ENCODE peak calls at places on chromosomes 3 and 15, in ten cellular contexts. One of them, this sample, is unnamed.
A peak's percentile ranks its signal among the peaks of the same experiment; 100 is the strongest.

GRCh38 chr3:149004622-149005021 is 13.3 kb downstream of the GYG1 start:
- DNase-seq in HFFc6: peak; percentile 43
- DNase-seq in GM20000: no peak
- DNase-seq in brain microvascular endothelial cell: peak; percentile 34
- DNase-seq in cardiac muscle cell: no peak
- DNase-seq in left lung: no peak
- DNase-seq in endothelial cell of umbilical vein: no peak
- DNase-seq in neural crest cell: no peak
- DNase-seq in HFF-Myc: no peak
- DNase-seq in foreskin keratinocyte: no peak
- DNase-seq in this sample: peak; percentile 60

GRCh38 chr3:172913911-172914730 is 163.6 kb downstream of the ECT2 start:
- DNase-seq in brain microvascular endothelial cell: no peak
- DNase-seq in HFF-Myc: no peak
- DNase-seq in left lung: no peak
- DNase-seq in HFFc6: no peak
- DNase-seq in cardiac muscle cell: no peak
- DNase-seq in GM20000: no peak
- DNase-seq in neural crest cell: no peak
- DNase-seq in endothelial cell of umbilical vein: no peak
- DNase-seq in foreskin keratinocyte: no peak
- DNase-seq in this sample: no peak

GRCh38 chr3:30848093-30848779 is 46.2 kb downstream of the GADL1 start:
- DNase-seq in brain microvascular endothelial cell: no peak
- DNase-seq in HFF-Myc: no peak
- DNase-seq in neural crest cell: no peak
- DNase-seq in cardiac muscle cell: no peak
- DNase-seq in HFFc6: no peak
- DNase-seq in left lung: no peak
- DNase-seq in GM20000: no peak
- DNase-seq in foreskin keratinocyte: no peak
- DNase-seq in endothelial cell of umbilical vein: no peak
- DNase-seq in this sample: no peak

GRCh38 chr3:39064646-39065045 is 12.8 kb downstream of the WDR48 start:
- DNase-seq in foreskin keratinocyte: no peak
- DNase-seq in HFFc6: peak; percentile 63
- DNase-seq in cardiac muscle cell: no peak
- DNase-seq in left lung: no peak
- DNase-seq in HFF-Myc: no peak
- DNase-seq in neural crest cell: no peak
- DNase-seq in brain microvascular endothelial cell: peak; percentile 15
- DNase-seq in GM20000: no peak
- DNase-seq in endothelial cell of umbilical vein: no peak
- DNase-seq in this sample: peak; percentile 45

GRCh38 chr15:31480356-31481058 is 153.9 kb downstream of the KLF13 start:
- DNase-seq in HFFc6: no peak
- DNase-seq in brain microvascular endothelial cell: no peak
- DNase-seq in neural crest cell: no peak
- DNase-seq in cardiac muscle cell: no peak
- DNase-seq in GM20000: no peak
- DNase-seq in foreskin keratinocyte: no peak
- DNase-seq in endothelial cell of umbilical vein: no peak
- DNase-seq in left lung: no peak
- DNase-seq in HFF-Myc: no peak
- DNase-seq in this sample: no peak

GRCh38 chr15:55016225-55016624 is 180.5 kb downstream of the RSL24D1 start:
- DNase-seq in foreskin keratinocyte: no peak
- DNase-seq in GM20000: no peak
- DNase-seq in cardiac muscle cell: no peak
- DNase-seq in HFF-Myc: no peak
- DNase-seq in endothelial cell of umbilical vein: no peak
- DNase-seq in HFFc6: no peak
- DNase-seq in brain microvascular endothelial cell: no peak
- DNase-seq in left lung: no peak
- DNase-seq in neural crest cell: no peak
- DNase-seq in this sample: no peak

GRCh38 chr3:132347095-132347494 is 29.9 kb downstream of the ACP3 start:
- DNase-seq in brain microvascular endothelial cell: no peak
- DNase-seq in foreskin keratinocyte: peak; percentile 75
- DNase-seq in cardiac muscle cell: peak; percentile 70
- DNase-seq in HFFc6: peak; percentile 26
- DNase-seq in GM20000: no peak
- DNase-seq in left lung: no peak
- DNase-seq in endothelial cell of umbilical vein: peak; percentile 79
- DNase-seq in neural crest cell: no peak
- DNase-seq in HFF-Myc: no peak
- DNase-seq in this sample: peak; percentile 32

GRCh38 chr15:68371160-68371559 is 60.8 kb downstream of the ITGA11 start:
- DNase-seq in left lung: no peak
- DNase-seq in cardiac muscle cell: no peak
- DNase-seq in brain microvascular endothelial cell: no peak
- DNase-seq in HFFc6: no peak
- DNase-seq in endothelial cell of umbilical vein: no peak
- DNase-seq in HFF-Myc: no peak
- DNase-seq in GM20000: no peak
- DNase-seq in foreskin keratinocyte: no peak
- DNase-seq in neural crest cell: no peak
- DNase-seq in this sample: no peak

GRCh38 chr3:41125258-41125657 is 74.0 kb upstream of the CTNNB1 start:
- DNase-seq in endothelial cell of umbilical vein: no peak
- DNase-seq in cardiac muscle cell: no peak
- DNase-seq in HFF-Myc: no peak
- DNase-seq in foreskin keratinocyte: no peak
- DNase-seq in GM20000: no peak
- DNase-seq in left lung: no peak
- DNase-seq in brain microvascular endothelial cell: no peak
- DNase-seq in HFFc6: no peak
- DNase-seq in neural crest cell: no peak
- DNase-seq in this sample: no peak

GRCh38 chr3:113231827-113232253 is 20.5 kb downstream of the BOC start:
- DNase-seq in GM20000: no peak
- DNase-seq in cardiac muscle cell: peak; percentile 61
- DNase-seq in HFFc6: peak; percentile 84
- DNase-seq in neural crest cell: no peak
- DNase-seq in brain microvascular endothelial cell: peak; percentile 92
- DNase-seq in HFF-Myc: peak; percentile 63
- DNase-seq in endothelial cell of umbilical vein: peak; percentile 24
- DNase-seq in foreskin keratinocyte: peak; percentile 96
- DNase-seq in left lung: no peak
- DNase-seq in this sample: peak; percentile 95

DNA sequence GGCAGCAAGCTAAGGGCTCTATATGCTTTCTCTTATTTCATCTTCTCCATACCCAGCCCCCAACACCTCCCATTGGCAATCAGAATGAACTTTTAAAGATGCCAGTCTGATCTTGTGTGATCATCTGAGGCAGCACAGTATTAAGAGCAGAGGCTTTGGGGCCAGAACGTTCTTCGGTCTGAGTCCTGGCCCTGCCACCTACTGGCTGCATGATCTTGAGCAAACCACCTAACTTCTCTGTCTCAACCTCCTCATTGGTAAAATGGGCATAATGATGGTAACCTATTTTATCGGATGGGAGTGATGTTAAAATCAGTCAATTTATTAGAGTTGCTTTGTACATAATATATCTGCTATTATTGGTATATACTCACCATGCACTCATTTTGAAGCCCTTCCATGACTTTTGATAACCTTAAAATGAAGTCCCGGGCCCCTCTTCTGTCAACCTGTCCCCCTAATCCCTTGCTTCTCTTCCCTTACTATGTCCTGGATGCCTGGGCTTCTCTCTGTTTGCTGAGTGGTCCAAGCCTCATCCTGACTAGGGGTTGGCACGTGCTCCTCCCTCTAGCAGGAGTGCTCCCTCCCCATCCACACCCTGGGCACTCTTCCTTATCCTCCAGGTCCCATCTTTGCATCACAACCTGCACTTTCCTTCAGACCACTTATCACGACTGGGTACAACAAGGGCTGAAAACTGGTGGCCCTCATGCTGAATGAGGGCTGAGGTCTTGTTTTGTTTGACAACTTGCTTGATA is 6.3 kb downstream of the EFCAB12 start:
- DNase-seq in neural crest cell: no peak
- DNase-seq in endothelial cell of umbilical vein: peak; percentile 19
- DNase-seq in HFF-Myc: no peak
- DNase-seq in cardiac muscle cell: no peak
- DNase-seq in brain microvascular endothelial cell: no peak
- DNase-seq in GM20000: no peak
- DNase-seq in foreskin keratinocyte: no peak
- DNase-seq in HFFc6: no peak
- DNase-seq in left lung: no peak
- DNase-seq in this sample: no peak
- TF ChIP-seq CTCF in neural crest cell: no peak
- TF ChIP-seq CTCF in endothelial cell of umbilical vein: peak; percentile 25
- TF ChIP-seq CTCF in HFF-Myc: peak; percentile 12
- TF ChIP-seq CTCF in cardiac muscle cell: peak; percentile 19
- TF ChIP-seq CTCF in brain microvascular endothelial cell: peak; percentile 54
- TF ChIP-seq CTCF in GM20000: peak; percentile 3
- TF ChIP-seq CTCF in foreskin keratinocyte: peak; percentile 30
- TF ChIP-seq CTCF in HFFc6: peak; percentile 48
- TF ChIP-seq CTCF in left lung: no peak
- TF ChIP-seq CTCF in this sample: no peak

GRCh38 chr3:134312873-134313838 is 61.1 kb downstream of the AMOTL2 start:
- DNase-seq in GM20000: no peak
- DNase-seq in endothelial cell of umbilical vein: peak; percentile 71
- DNase-seq in cardiac muscle cell: peak; percentile 89
- DNase-seq in neural crest cell: peak; percentile 44
- DNase-seq in HFFc6: peak; percentile 46
- DNase-seq in HFF-Myc: no peak
- DNase-seq in foreskin keratinocyte: no peak
- DNase-seq in left lung: peak; percentile 89
- DNase-seq in brain microvascular endothelial cell: no peak
- DNase-seq in this sample: no peak

GRCh38 chr3:134313839-134314587 is 60.2 kb downstream of the AMOTL2 start:
- DNase-seq in foreskin keratinocyte: peak; percentile 75
- DNase-seq in left lung: no peak
- DNase-seq in cardiac muscle cell: no peak
- DNase-seq in GM20000: no peak
- DNase-seq in HFF-Myc: no peak
- DNase-seq in neural crest cell: no peak
- DNase-seq in HFFc6: no peak
- DNase-seq in endothelial cell of umbilical vein: peak; percentile 24
- DNase-seq in brain microvascular endothelial cell: no peak
- DNase-seq in this sample: no peak

GRCh38 chr3:134311265-134311664 is 60.6 kb upstream of the RYK start:
- DNase-seq in neural crest cell: no peak
- DNase-seq in HFFc6: peak; percentile 87
- DNase-seq in cardiac muscle cell: no peak
- DNase-seq in brain microvascular endothelial cell: no peak
- DNase-seq in GM20000: no peak
- DNase-seq in HFF-Myc: no peak
- DNase-seq in left lung: no peak
- DNase-seq in foreskin keratinocyte: peak; percentile 71
- DNase-seq in endothelial cell of umbilical vein: no peak
- DNase-seq in this sample: no peak

GRCh38 chr3:134311693-134312071 is 61.0 kb upstream of the RYK start:
- DNase-seq in left lung: no peak
- DNase-seq in cardiac muscle cell: no peak
- DNase-seq in endothelial cell of umbilical vein: no peak
- DNase-seq in HFF-Myc: no peak
- DNase-seq in GM20000: no peak
- DNase-seq in neural crest cell: no peak
- DNase-seq in foreskin keratinocyte: no peak
- DNase-seq in HFFc6: no peak
- DNase-seq in brain microvascular endothelial cell: no peak
- DNase-seq in this sample: no peak

GRCh38 chr3:134312072-134312872 is 61.6 kb upstream of the RYK start:
- DNase-seq in foreskin keratinocyte: peak; percentile 85
- DNase-seq in HFFc6: no peak
- DNase-seq in neural crest cell: no peak
- DNase-seq in HFF-Myc: no peak
- DNase-seq in left lung: peak; percentile 74
- DNase-seq in endothelial cell of umbilical vein: no peak
- DNase-seq in brain microvascular endothelial cell: no peak
- DNase-seq in cardiac muscle cell: peak; percentile 75
- DNase-seq in GM20000: peak; percentile 55
- DNase-seq in this sample: no peak
- TF ChIP-seq CTCF in foreskin keratinocyte: peak; percentile 52
- TF ChIP-seq CTCF in HFFc6: peak; percentile 35
- TF ChIP-seq CTCF in neural crest cell: no peak
- TF ChIP-seq CTCF in HFF-Myc: no peak
- TF ChIP-seq CTCF in left lung: no peak
- TF ChIP-seq CTCF in endothelial cell of umbilical vein: peak; percentile 18
- TF ChIP-seq CTCF in brain microvascular endothelial cell: peak; percentile 59
- TF ChIP-seq CTCF in cardiac muscle cell: peak; percentile 40
- TF ChIP-seq CTCF in GM20000: no peak
- TF ChIP-seq CTCF in this sample: peak; percentile 25

GRCh38 chr15:91289324-91289723 is 189.3 kb downstream of the SV2B start:
- DNase-seq in endothelial cell of umbilical vein: no peak
- DNase-seq in cardiac muscle cell: no peak
- DNase-seq in HFF-Myc: no peak
- DNase-seq in left lung: no peak
- DNase-seq in foreskin keratinocyte: no peak
- DNase-seq in brain microvascular endothelial cell: no peak
- DNase-seq in GM20000: peak; percentile 16
- DNase-seq in HFFc6: no peak
- DNase-seq in neural crest cell: no peak
- DNase-seq in this sample: no peak
- TF ChIP-seq CTCF in endothelial cell of umbilical vein: no peak
- TF ChIP-seq CTCF in cardiac muscle cell: no peak
- TF ChIP-seq CTCF in HFF-Myc: no peak
- TF ChIP-seq CTCF in left lung: no peak
- TF ChIP-seq CTCF in foreskin keratinocyte: no peak
- TF ChIP-seq CTCF in brain microvascular endothelial cell: no peak
- TF ChIP-seq CTCF in GM20000: no peak
- TF ChIP-seq CTCF in HFFc6: peak; percentile 12
- TF ChIP-seq CTCF in neural crest cell: no peak
- TF ChIP-seq CTCF in this sample: no peak

DNA sequence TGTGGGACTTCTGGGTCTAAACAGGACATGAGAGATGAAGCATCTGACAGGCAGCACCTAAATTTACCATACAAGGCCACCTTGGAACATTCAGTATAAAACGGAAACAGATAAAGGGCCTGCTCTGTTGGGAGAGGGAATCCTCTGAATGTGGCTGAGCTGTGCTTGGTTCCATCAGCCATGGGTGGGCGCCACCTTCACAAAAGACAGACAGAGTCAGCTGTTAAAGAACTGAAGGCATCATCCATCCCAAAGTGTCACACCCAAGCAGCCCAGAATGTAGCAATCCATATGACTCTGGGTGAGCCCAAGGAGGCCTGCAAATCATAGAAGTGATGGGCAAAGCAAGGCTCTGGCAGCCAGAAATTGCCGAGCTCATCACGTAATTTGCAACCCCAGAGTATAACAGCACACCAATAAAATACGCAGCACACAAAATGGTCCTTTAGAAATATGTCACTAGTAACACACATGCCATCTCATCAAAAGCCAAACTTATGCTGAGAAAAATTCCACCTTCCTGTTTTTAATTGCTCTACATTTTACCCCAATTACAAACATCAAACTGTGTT is 24.8 kb upstream of the RBP1 start:
- DNase-seq in left lung: no peak
- DNase-seq in HFFc6: no peak
- DNase-seq in neural crest cell: no peak
- DNase-seq in cardiac muscle cell: peak; percentile 26
- DNase-seq in HFF-Myc: no peak
- DNase-seq in GM20000: no peak
- DNase-seq in endothelial cell of umbilical vein: no peak
- DNase-seq in brain microvascular endothelial cell: peak; percentile 21
- DNase-seq in foreskin keratinocyte: no peak
- DNase-seq in this sample: no peak
- TF ChIP-seq CTCF in left lung: no peak
- TF ChIP-seq CTCF in HFFc6: no peak
- TF ChIP-seq CTCF in neural crest cell: peak; percentile 49
- TF ChIP-seq CTCF in cardiac muscle cell: peak; percentile 33
- TF ChIP-seq CTCF in HFF-Myc: no peak
- TF ChIP-seq CTCF in GM20000: no peak
- TF ChIP-seq CTCF in endothelial cell of umbilical vein: no peak
- TF ChIP-seq CTCF in brain microvascular endothelial cell: peak; percentile 78
- TF ChIP-seq CTCF in foreskin keratinocyte: peak; percentile 63
- TF ChIP-seq CTCF in this sample: peak; percentile 80

GRCh38 chr3:21017115-21017852 is 733.7 kb downstream of the ZNF385D start:
- DNase-seq in HFF-Myc: no peak
- DNase-seq in left lung: no peak
- DNase-seq in cardiac muscle cell: peak; percentile 2
- DNase-seq in foreskin keratinocyte: peak; percentile 92
- DNase-seq in endothelial cell of umbilical vein: no peak
- DNase-seq in HFFc6: no peak
- DNase-seq in GM20000: no peak
- DNase-seq in neural crest cell: no peak
- DNase-seq in brain microvascular endothelial cell: no peak
- DNase-seq in this sample: no peak
- TF ChIP-seq CTCF in HFF-Myc: peak; percentile 43
- TF ChIP-seq CTCF in left lung: peak; percentile 9
- TF ChIP-seq CTCF in cardiac muscle cell: peak; percentile 20
- TF ChIP-seq CTCF in foreskin keratinocyte: peak; percentile 41
- TF ChIP-seq CTCF in endothelial cell of umbilical vein: no peak
- TF ChIP-seq CTCF in HFFc6: peak; percentile 61
- TF ChIP-seq CTCF in GM20000: peak; percentile 14
- TF ChIP-seq CTCF in neural crest cell: peak; percentile 21
- TF ChIP-seq CTCF in brain microvascular endothelial cell: peak; percentile 35
- TF ChIP-seq CTCF in this sample: peak; percentile 29

This sample was measured in kidney epithelial cell.